ENCODE peak calls at places on chromosome 19, in eight cellular contexts. One of them, this sample, is unnamed.

GRCh38 chr19:51948979-51949378 is 21.7 kb downstream of the ZNF613 start:
- DNase-seq in thoracic aorta: no peak
- DNase-seq in T-helper 2 cell: no peak
- DNase-seq in caudate nucleus: peak; percentile 56
- DNase-seq in cardiac muscle cell: peak; percentile 55
- DNase-seq in colonic mucosa: no peak
- DNase-seq in amniotic epithelial cell: no peak
- DNase-seq in nephron progenitor cell: no peak
- DNase-seq in this sample: no peak

GRCh38 chr19:10289167-10289835 is 451 bp upstream of the ICAM5 start:
- DNase-seq in cardiac muscle cell: peak; percentile 58
- DNase-seq in T-helper 2 cell: peak; percentile 90
- DNase-seq in amniotic epithelial cell: no peak
- DNase-seq in colonic mucosa: peak; percentile 41
- DNase-seq in nephron progenitor cell: peak; percentile 63
- DNase-seq in thoracic aorta: no peak
- DNase-seq in caudate nucleus: peak; percentile 66
- DNase-seq in this sample: peak; percentile 52

GRCh38 chr19:51901860-51902259 is 3.0 kb downstream of the ZNF649 start:
- DNase-seq in T-helper 2 cell: no peak
- DNase-seq in cardiac muscle cell: no peak
- DNase-seq in colonic mucosa: no peak
- DNase-seq in amniotic epithelial cell: no peak
- DNase-seq in caudate nucleus: no peak
- DNase-seq in thoracic aorta: no peak
- DNase-seq in nephron progenitor cell: no peak
- DNase-seq in this sample: no peak

GRCh38 chr19:35557539-35558399 is 5.7 kb downstream of the ATP4A start:
- DNase-seq in cardiac muscle cell: peak; percentile 63
- DNase-seq in thoracic aorta: no peak
- DNase-seq in T-helper 2 cell: peak; percentile 24
- DNase-seq in amniotic epithelial cell: peak; percentile 52
- DNase-seq in nephron progenitor cell: peak; percentile 98
- DNase-seq in caudate nucleus: peak; percentile 22
- DNase-seq in colonic mucosa: peak; percentile 75
- DNase-seq in this sample: no peak

GRCh38 chr19:14337510-14337909 is 43.7 kb upstream of the ADGRE5 start:
- DNase-seq in amniotic epithelial cell: peak; percentile 36
- DNase-seq in cardiac muscle cell: peak; percentile 30
- DNase-seq in nephron progenitor cell: peak; percentile 46
- DNase-seq in T-helper 2 cell: peak; percentile 63
- DNase-seq in thoracic aorta: no peak
- DNase-seq in colonic mucosa: peak; percentile 78
- DNase-seq in caudate nucleus: no peak
- DNase-seq in this sample: no peak

GRCh38 chr19:51357952-51358351 is 8.2 kb downstream of the ETFB start:
- DNase-seq in caudate nucleus: no peak
- DNase-seq in amniotic epithelial cell: no peak
- DNase-seq in T-helper 2 cell: no peak
- DNase-seq in colonic mucosa: no peak
- DNase-seq in thoracic aorta: no peak
- DNase-seq in cardiac muscle cell: no peak
- DNase-seq in nephron progenitor cell: no peak
- DNase-seq in this sample: no peak

GRCh38 chr19:7622933-7623685 is 6.2 kb downstream of the XAB2 start:
- DNase-seq in nephron progenitor cell: no peak
- DNase-seq in amniotic epithelial cell: no peak
- DNase-seq in cardiac muscle cell: no peak
- DNase-seq in caudate nucleus: no peak
- DNase-seq in thoracic aorta: no peak
- DNase-seq in T-helper 2 cell: no peak
- DNase-seq in colonic mucosa: no peak
- DNase-seq in this sample: no peak

GRCh38 chr19:55340144-55340783 is 588 bp downstream of the KMT5C start:
- DNase-seq in caudate nucleus: no peak
- DNase-seq in T-helper 2 cell: no peak
- DNase-seq in nephron progenitor cell: no peak
- DNase-seq in cardiac muscle cell: no peak
- DNase-seq in amniotic epithelial cell: no peak
- DNase-seq in colonic mucosa: peak; percentile 43
- DNase-seq in thoracic aorta: no peak
- DNase-seq in this sample: peak; percentile 44

GRCh38 chr19:55158848-55159793 is 1.6 kb upstream of the TNNI3 start:
- DNase-seq in colonic mucosa: no peak
- DNase-seq in thoracic aorta: no peak
- DNase-seq in nephron progenitor cell: no peak
- DNase-seq in cardiac muscle cell: peak; percentile 70
- DNase-seq in caudate nucleus: no peak
- DNase-seq in amniotic epithelial cell: peak; percentile 22
- DNase-seq in T-helper 2 cell: no peak
- DNase-seq in this sample: no peak

GRCh38 chr19:12913871-12914690 is 5.0 kb downstream of the SYCE2 start:
- DNase-seq in cardiac muscle cell: peak; percentile 75
- DNase-seq in thoracic aorta: no peak
- DNase-seq in nephron progenitor cell: no peak
- DNase-seq in caudate nucleus: no peak
- DNase-seq in colonic mucosa: no peak
- DNase-seq in amniotic epithelial cell: no peak
- DNase-seq in T-helper 2 cell: peak; percentile 89
- DNase-seq in this sample: no peak

GRCh38 chr19:35643255-35644205 is 2.0 kb downstream of the ETV2 start:
- DNase-seq in thoracic aorta: no peak
- DNase-seq in amniotic epithelial cell: peak; percentile 65
- DNase-seq in nephron progenitor cell: peak; percentile 86
- DNase-seq in T-helper 2 cell: peak; percentile 92
- DNase-seq in cardiac muscle cell: peak; percentile 86
- DNase-seq in colonic mucosa: peak; percentile 90
- DNase-seq in caudate nucleus: peak; percentile 55
- DNase-seq in this sample: peak; percentile 84

GRCh38 chr19:41172297-41173164 is 20.5 kb upstream of the CYP2S1 start:
- DNase-seq in cardiac muscle cell: no peak
- DNase-seq in amniotic epithelial cell: no peak
- DNase-seq in T-helper 2 cell: no peak
- DNase-seq in caudate nucleus: no peak
- DNase-seq in colonic mucosa: peak; percentile 61
- DNase-seq in nephron progenitor cell: no peak
- DNase-seq in thoracic aorta: no peak
- DNase-seq in this sample: no peak

GRCh38 chr19:12872941-12873890 is 8.0 kb downstream of the DNASE2 start:
- DNase-seq in amniotic epithelial cell: peak; percentile 84
- DNase-seq in colonic mucosa: peak; percentile 79
- DNase-seq in caudate nucleus: peak; percentile 50
- DNase-seq in nephron progenitor cell: peak; percentile 41
- DNase-seq in cardiac muscle cell: peak; percentile 71
- DNase-seq in T-helper 2 cell: peak; percentile 77
- DNase-seq in thoracic aorta: no peak
- DNase-seq in this sample: no peak

This sample was measured in SJSA1.